ENCODE peak calls at places on chromosome 4, in five cellular contexts. One of them, this sample, is unnamed.

GRCh38 chr4:89294583-89295244 is 12.9 kb downstream of the GPRIN3 start:
- DNase-seq in HS-5: no peak
- DNase-seq in osteocyte: no peak
- DNase-seq in NCI-H2107: no peak
- DNase-seq in fibroblast of pulmonary artery: no peak
- DNase-seq in this sample: no peak

GRCh38 chr4:3237711-3238560 is 11.0 kb upstream of the MSANTD1 start:
- DNase-seq in osteocyte: no peak
- DNase-seq in NCI-H2107: no peak
- DNase-seq in fibroblast of pulmonary artery: no peak
- DNase-seq in HS-5: no peak
- DNase-seq in this sample: no peak

GRCh38 chr4:125520258-125520990 is 205.7 kb downstream of the FAT4 start:
- DNase-seq in osteocyte: no peak
- DNase-seq in HS-5: no peak
- DNase-seq in NCI-H2107: no peak
- DNase-seq in fibroblast of pulmonary artery: peak; percentile 79
- DNase-seq in this sample: no peak

GRCh38 chr4:94615431-94615830 is 142.3 kb upstream of the BMPR1B start:
- DNase-seq in HS-5: no peak
- DNase-seq in NCI-H2107: no peak
- DNase-seq in osteocyte: no peak
- DNase-seq in fibroblast of pulmonary artery: no peak
- DNase-seq in this sample: no peak

GRCh38 chr4:112234952-112235609 is 3.5 kb downstream of the AP1AR start:
- DNase-seq in NCI-H2107: peak; percentile 10
- DNase-seq in osteocyte: no peak
- DNase-seq in fibroblast of pulmonary artery: peak; percentile 90
- DNase-seq in HS-5: peak; percentile 77
- DNase-seq in this sample: peak; percentile 68

GRCh38 chr4:155543126-155543765 is 123.4 kb upstream of the GUCY1A1 start:
- DNase-seq in osteocyte: no peak
- DNase-seq in HS-5: peak; percentile 53
- DNase-seq in fibroblast of pulmonary artery: peak; percentile 66
- DNase-seq in NCI-H2107: no peak
- DNase-seq in this sample: no peak

GRCh38 chr4:162793571-162793970 is 373.1 kb downstream of the NAF1 start:
- DNase-seq in HS-5: peak; percentile 25
- DNase-seq in NCI-H2107: no peak
- DNase-seq in fibroblast of pulmonary artery: peak; percentile 13
- DNase-seq in osteocyte: no peak
- DNase-seq in this sample: no peak

GRCh38 chr4:90951037-90951436 is 823.8 kb downstream of the CCSER1 start:
- DNase-seq in NCI-H2107: no peak
- DNase-seq in fibroblast of pulmonary artery: peak; percentile 80
- DNase-seq in HS-5: peak; percentile 34
- DNase-seq in osteocyte: no peak
- DNase-seq in this sample: no peak

GRCh38 chr4:142467086-142467485 is 379.0 kb downstream of the INPP4B start:
- DNase-seq in fibroblast of pulmonary artery: no peak
- DNase-seq in osteocyte: no peak
- DNase-seq in NCI-H2107: no peak
- DNase-seq in HS-5: no peak
- DNase-seq in this sample: no peak

GRCh38 chr4:173917255-173917960 is 366.1 kb downstream of the FBXO8 start:
- DNase-seq in HS-5: no peak
- DNase-seq in NCI-H2107: no peak
- DNase-seq in fibroblast of pulmonary artery: peak; percentile 76
- DNase-seq in osteocyte: no peak
- DNase-seq in this sample: no peak

GRCh38 chr4:128858875-128859696 is 49.6 kb downstream of the JADE1 start:
- DNase-seq in HS-5: no peak
- DNase-seq in NCI-H2107: no peak
- DNase-seq in fibroblast of pulmonary artery: peak; percentile 72
- DNase-seq in osteocyte: no peak
- DNase-seq in this sample: no peak

GRCh38 chr4:169492436-169493163 is 119.8 kb downstream of the NEK1 start:
- DNase-seq in fibroblast of pulmonary artery: peak; percentile 67
- DNase-seq in NCI-H2107: no peak
- DNase-seq in HS-5: peak; percentile 6
- DNase-seq in osteocyte: no peak
- DNase-seq in this sample: no peak

GRCh38 chr4:54173281-54173912 is 55.7 kb upstream of the PDGFRA start:
- DNase-seq in fibroblast of pulmonary artery: no peak
- DNase-seq in HS-5: no peak
- DNase-seq in osteocyte: no peak
- DNase-seq in NCI-H2107: no peak
- DNase-seq in this sample: no peak

GRCh38 chr4:98482847-98483806 is 175.3 kb downstream of the TSPAN5 start:
- DNase-seq in HS-5: peak; percentile 31
- DNase-seq in fibroblast of pulmonary artery: peak; percentile 23
- DNase-seq in osteocyte: no peak
- DNase-seq in NCI-H2107: no peak
- DNase-seq in this sample: no peak

GRCh38 chr4:7270121-7270520 is 77.8 kb downstream of the SORCS2 start:
- DNase-seq in fibroblast of pulmonary artery: no peak
- DNase-seq in HS-5: no peak
- DNase-seq in NCI-H2107: no peak
- DNase-seq in osteocyte: no peak
- DNase-seq in this sample: no peak

GRCh38 chr4:144716778-144717177 is 70.8 kb downstream of the HHIP start:
- DNase-seq in HS-5: no peak
- DNase-seq in fibroblast of pulmonary artery: no peak
- DNase-seq in osteocyte: no peak
- DNase-seq in NCI-H2107: no peak
- DNase-seq in this sample: no peak

GRCh38 chr4:162681212-162681611 is 485.5 kb downstream of the NAF1 start:
- DNase-seq in HS-5: no peak
- DNase-seq in osteocyte: no peak
- DNase-seq in fibroblast of pulmonary artery: no peak
- DNase-seq in NCI-H2107: no peak
- DNase-seq in this sample: no peak

GRCh38 chr4:173538148-173538902 is 8.3 kb upstream of the HAND2 start:
- DNase-seq in osteocyte: no peak
- DNase-seq in NCI-H2107: no peak
- DNase-seq in HS-5: no peak
- DNase-seq in fibroblast of pulmonary artery: no peak
- DNase-seq in this sample: no peak

GRCh38 chr4:134911941-134912340 is 710.4 kb upstream of the PABPC4L start:
- DNase-seq in NCI-H2107: no peak
- DNase-seq in fibroblast of pulmonary artery: no peak
- DNase-seq in HS-5: no peak
- DNase-seq in osteocyte: no peak
- DNase-seq in this sample: no peak

GRCh38 chr4:79413032-79413431 is 5.0 kb upstream of the GK2 start:
- DNase-seq in NCI-H2107: no peak
- DNase-seq in HS-5: no peak
- DNase-seq in fibroblast of pulmonary artery: no peak
- DNase-seq in osteocyte: no peak
- DNase-seq in this sample: no peak

GRCh38 chr4:6727081-6727942 is 11.3 kb downstream of the BLOC1S4 start:
- DNase-seq in fibroblast of pulmonary artery: peak; percentile 60
- DNase-seq in osteocyte: peak; percentile 86
- DNase-seq in HS-5: no peak
- DNase-seq in NCI-H2107: no peak
- DNase-seq in this sample: no peak

This sample was measured in right atrium auricular region.